ENCODE peak calls at places on chromosome 15, in seven cellular contexts. One of them, this sample, is unnamed.
A peak's percentile ranks its signal among the peaks of the same experiment; 100 is the strongest.

GRCh38 chr15:88661766-88662556 is 23.1 kb downstream of the ISG20 start:
- DNase-seq in coronary artery: no peak
- DNase-seq in tibial artery: no peak
- DNase-seq in WTC11: no peak
- DNase-seq in PC-9: no peak
- DNase-seq in body of pancreas: peak; percentile 70
- DNase-seq in hepatocyte: no peak
- DNase-seq in this sample: no peak

GRCh38 chr15:90603893-90604292 is 74.2 kb downstream of the CRTC3 start:
- DNase-seq in coronary artery: no peak
- DNase-seq in tibial artery: no peak
- DNase-seq in WTC11: no peak
- DNase-seq in PC-9: no peak
- DNase-seq in body of pancreas: peak; percentile 35
- DNase-seq in hepatocyte: no peak
- DNase-seq in this sample: no peak

GRCh38 chr15:41996921-41997592 is 23.8 kb downstream of the PLA2G4E start:
- DNase-seq in coronary artery: no peak
- DNase-seq in tibial artery: no peak
- DNase-seq in WTC11: no peak
- DNase-seq in PC-9: no peak
- DNase-seq in body of pancreas: no peak
- DNase-seq in hepatocyte: no peak
- DNase-seq in this sample: no peak

GRCh38 chr15:79463781-79464270 is 31.7 kb downstream of the MINAR1 start:
- DNase-seq in coronary artery: no peak
- DNase-seq in tibial artery: no peak
- DNase-seq in WTC11: no peak
- DNase-seq in PC-9: no peak
- DNase-seq in body of pancreas: no peak
- DNase-seq in hepatocyte: no peak
- DNase-seq in this sample: no peak

GRCh38 chr15:38074029-38074428 is 139.6 kb downstream of the TMCO5A start:
- DNase-seq in coronary artery: no peak
- DNase-seq in tibial artery: no peak
- DNase-seq in WTC11: no peak
- DNase-seq in PC-9: no peak
- DNase-seq in body of pancreas: no peak
- DNase-seq in hepatocyte: no peak
- DNase-seq in this sample: no peak

GRCh38 chr15:79122391-79122790 is 31.8 kb upstream of the RASGRF1 start:
- DNase-seq in coronary artery: no peak
- DNase-seq in tibial artery: no peak
- DNase-seq in WTC11: no peak
- DNase-seq in PC-9: no peak
- DNase-seq in body of pancreas: no peak
- DNase-seq in hepatocyte: no peak
- DNase-seq in this sample: no peak

GRCh38 chr15:89359471-89360293 is 25.1 kb upstream of the POLG start:
- DNase-seq in coronary artery: no peak
- DNase-seq in tibial artery: no peak
- DNase-seq in WTC11: no peak
- DNase-seq in PC-9: no peak
- DNase-seq in body of pancreas: no peak
- DNase-seq in hepatocyte: no peak
- DNase-seq in this sample: no peak

GRCh38 chr15:42151012-42151615 is 5.3 kb downstream of the PLA2G4F start:
- DNase-seq in coronary artery: peak; percentile 41
- DNase-seq in tibial artery: no peak
- DNase-seq in WTC11: no peak
- DNase-seq in PC-9: no peak
- DNase-seq in body of pancreas: no peak
- DNase-seq in hepatocyte: no peak
- DNase-seq in this sample: no peak

GRCh38 chr15:29871401-29871800 is 49.1 kb upstream of the TJP1 start:
- DNase-seq in coronary artery: peak; percentile 92
- DNase-seq in tibial artery: peak; percentile 79
- DNase-seq in WTC11: no peak
- DNase-seq in PC-9: no peak
- DNase-seq in body of pancreas: peak; percentile 6
- DNase-seq in hepatocyte: no peak
- DNase-seq in this sample: peak; percentile 7

GRCh38 chr15:70799667-70800450 is 36.5 kb upstream of the UACA start:
- DNase-seq in coronary artery: no peak
- DNase-seq in tibial artery: peak; percentile 43
- DNase-seq in WTC11: no peak
- DNase-seq in PC-9: peak; percentile 48
- DNase-seq in body of pancreas: peak; percentile 37
- DNase-seq in hepatocyte: peak; percentile 49
- DNase-seq in this sample: no peak

GRCh38 chr15:59367022-59367451 is 5.6 kb downstream of the MYO1E start:
- DNase-seq in coronary artery: no peak
- DNase-seq in tibial artery: peak; percentile 22
- DNase-seq in WTC11: no peak
- DNase-seq in PC-9: no peak
- DNase-seq in body of pancreas: peak; percentile 6
- DNase-seq in hepatocyte: peak; percentile 23
- DNase-seq in this sample: no peak

GRCh38 chr15:96978937-96979473 is 648.5 kb downstream of the NR2F2 start:
- DNase-seq in coronary artery: no peak
- DNase-seq in tibial artery: no peak
- DNase-seq in WTC11: no peak
- DNase-seq in PC-9: no peak
- DNase-seq in body of pancreas: peak; percentile 30
- DNase-seq in hepatocyte: no peak
- DNase-seq in this sample: no peak

GRCh38 chr15:26656080-26656479 is 116.8 kb downstream of the GABRB3 start:
- DNase-seq in coronary artery: no peak
- DNase-seq in tibial artery: no peak
- DNase-seq in WTC11: no peak
- DNase-seq in PC-9: no peak
- DNase-seq in body of pancreas: no peak
- DNase-seq in hepatocyte: peak; percentile 15
- DNase-seq in this sample: no peak

GRCh38 chr15:32855942-32856341 is 138.1 kb downstream of the GREM1 start:
- DNase-seq in coronary artery: no peak
- DNase-seq in tibial artery: no peak
- DNase-seq in WTC11: no peak
- DNase-seq in PC-9: peak; percentile 57
- DNase-seq in body of pancreas: peak; percentile 22
- DNase-seq in hepatocyte: peak; percentile 53
- DNase-seq in this sample: no peak

GRCh38 chr15:73786518-73786917 is 33.4 kb upstream of the INSYN1 start:
- DNase-seq in coronary artery: no peak
- DNase-seq in tibial artery: no peak
- DNase-seq in WTC11: peak; percentile 80
- DNase-seq in PC-9: no peak
- DNase-seq in body of pancreas: no peak
- DNase-seq in hepatocyte: no peak
- DNase-seq in this sample: no peak

GRCh38 chr15:81106560-81106959 is 27.5 kb upstream of the CFAP161 start:
- DNase-seq in coronary artery: no peak
- DNase-seq in tibial artery: peak; percentile 53
- DNase-seq in WTC11: peak; percentile 42
- DNase-seq in PC-9: peak; percentile 48
- DNase-seq in body of pancreas: peak; percentile 70
- DNase-seq in hepatocyte: peak; percentile 70
- DNase-seq in this sample: no peak

GRCh38 chr15:41653760-41654159 is 6.4 kb upstream of the MGA start:
- DNase-seq in coronary artery: no peak
- DNase-seq in tibial artery: no peak
- DNase-seq in WTC11: no peak
- DNase-seq in PC-9: no peak
- DNase-seq in body of pancreas: no peak
- DNase-seq in hepatocyte: no peak
- DNase-seq in this sample: no peak

GRCh38 chr15:67197364-67197695 is 57.1 kb downstream of the AAGAB start:
- DNase-seq in coronary artery: no peak
- DNase-seq in tibial artery: no peak
- DNase-seq in WTC11: no peak
- DNase-seq in PC-9: no peak
- DNase-seq in body of pancreas: no peak
- DNase-seq in hepatocyte: no peak
- DNase-seq in this sample: no peak

GRCh38 chr15:41490355-41490754 is 3.3 kb upstream of the ITPKA start:
- DNase-seq in coronary artery: no peak
- DNase-seq in tibial artery: no peak
- DNase-seq in WTC11: no peak
- DNase-seq in PC-9: no peak
- DNase-seq in body of pancreas: no peak
- DNase-seq in hepatocyte: peak; percentile 71
- DNase-seq in this sample: no peak

GRCh38 chr15:52493968-52494367 is 34.7 kb downstream of the MYO5A start:
- DNase-seq in coronary artery: no peak
- DNase-seq in tibial artery: no peak
- DNase-seq in WTC11: no peak
- DNase-seq in PC-9: no peak
- DNase-seq in body of pancreas: no peak
- DNase-seq in hepatocyte: no peak
- DNase-seq in this sample: no peak

DNA sequence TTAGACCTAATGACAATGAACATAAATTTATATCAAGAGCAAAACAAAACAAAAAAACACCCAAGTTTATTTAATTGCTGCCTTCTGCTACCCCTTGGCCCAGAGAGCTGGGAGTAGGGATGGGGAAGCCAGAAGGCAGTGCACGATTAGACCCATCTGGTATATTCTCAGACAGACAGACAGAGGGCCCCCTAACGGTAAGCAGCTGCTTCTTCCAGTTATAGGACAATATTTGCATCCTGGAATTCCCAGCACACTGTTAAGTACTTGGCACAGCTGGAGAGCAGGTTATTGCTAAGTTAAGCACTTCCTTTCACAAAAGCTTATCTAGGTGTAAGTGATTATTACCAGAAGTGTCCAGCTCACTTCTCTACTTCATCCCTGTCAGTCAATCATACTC is 39.3 kb downstream of the C2CD4B start:
- DNase-seq in coronary artery: no peak
- DNase-seq in tibial artery: no peak
- DNase-seq in WTC11: no peak
- DNase-seq in PC-9: no peak
- DNase-seq in body of pancreas: peak; percentile 85
- DNase-seq in hepatocyte: peak; percentile 47
- DNase-seq in this sample: no peak
- TF ChIP-seq CTCF in coronary artery: no peak
- TF ChIP-seq CTCF in tibial artery: peak; percentile 11
- TF ChIP-seq CTCF in WTC11: no peak
- TF ChIP-seq CTCF in PC-9: peak; percentile 46
- TF ChIP-seq CTCF in body of pancreas: peak; percentile 56
- TF ChIP-seq CTCF in hepatocyte: peak; percentile 35
- TF ChIP-seq CTCF in this sample: no peak

GRCh38 chr15:100103828-100104227 is 237.9 kb downstream of the ADAMTS17 start:
- DNase-seq in coronary artery: no peak
- DNase-seq in tibial artery: no peak
- DNase-seq in WTC11: no peak
- DNase-seq in PC-9: no peak
- DNase-seq in body of pancreas: no peak
- DNase-seq in hepatocyte: no peak
- DNase-seq in this sample: no peak
- TF ChIP-seq CTCF in coronary artery: no peak
- TF ChIP-seq CTCF in tibial artery: no peak
- TF ChIP-seq CTCF in WTC11: no peak
- TF ChIP-seq CTCF in PC-9: no peak
- TF ChIP-seq CTCF in body of pancreas: no peak
- TF ChIP-seq CTCF in hepatocyte: no peak
- TF ChIP-seq CTCF in this sample: no peak

DNA sequence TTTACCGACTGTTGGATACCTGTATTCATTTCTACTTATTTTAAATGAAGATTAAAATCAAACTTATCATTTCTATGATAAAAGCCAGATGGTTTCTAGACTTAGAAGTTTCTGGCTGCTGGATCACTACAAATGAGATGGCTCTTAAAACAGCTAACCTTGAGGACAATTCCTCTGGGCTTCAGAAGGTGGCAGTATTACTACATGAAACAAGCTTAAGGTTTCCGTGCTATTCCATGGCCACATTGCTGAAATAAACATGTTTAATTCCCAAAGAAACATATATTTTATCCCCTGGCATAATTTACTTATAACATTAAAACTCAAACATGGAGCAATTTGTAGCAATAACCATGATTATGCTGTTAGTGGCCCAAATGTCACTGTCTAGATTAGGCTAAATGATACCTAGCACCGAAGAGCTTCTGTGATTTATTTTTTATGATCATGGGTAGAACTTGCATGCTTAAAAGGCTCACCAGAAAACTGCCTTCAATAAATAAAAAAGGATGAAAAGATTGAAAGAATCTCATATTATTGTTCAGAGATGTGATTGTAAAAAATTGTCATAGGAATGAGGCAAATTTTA is 204.0 kb upstream of the NANOGP8 start:
- DNase-seq in coronary artery: no peak
- DNase-seq in tibial artery: no peak
- DNase-seq in WTC11: no peak
- DNase-seq in PC-9: no peak
- DNase-seq in body of pancreas: peak; percentile 45
- DNase-seq in hepatocyte: peak; percentile 75
- DNase-seq in this sample: no peak
- TF ChIP-seq CTCF in coronary artery: peak; percentile 62
- TF ChIP-seq CTCF in tibial artery: peak; percentile 59
- TF ChIP-seq CTCF in WTC11: peak; percentile 57
- TF ChIP-seq CTCF in PC-9: peak; percentile 75
- TF ChIP-seq CTCF in body of pancreas: peak; percentile 60
- TF ChIP-seq CTCF in hepatocyte: peak; percentile 86
- TF ChIP-seq CTCF in this sample: peak; percentile 71

DNA sequence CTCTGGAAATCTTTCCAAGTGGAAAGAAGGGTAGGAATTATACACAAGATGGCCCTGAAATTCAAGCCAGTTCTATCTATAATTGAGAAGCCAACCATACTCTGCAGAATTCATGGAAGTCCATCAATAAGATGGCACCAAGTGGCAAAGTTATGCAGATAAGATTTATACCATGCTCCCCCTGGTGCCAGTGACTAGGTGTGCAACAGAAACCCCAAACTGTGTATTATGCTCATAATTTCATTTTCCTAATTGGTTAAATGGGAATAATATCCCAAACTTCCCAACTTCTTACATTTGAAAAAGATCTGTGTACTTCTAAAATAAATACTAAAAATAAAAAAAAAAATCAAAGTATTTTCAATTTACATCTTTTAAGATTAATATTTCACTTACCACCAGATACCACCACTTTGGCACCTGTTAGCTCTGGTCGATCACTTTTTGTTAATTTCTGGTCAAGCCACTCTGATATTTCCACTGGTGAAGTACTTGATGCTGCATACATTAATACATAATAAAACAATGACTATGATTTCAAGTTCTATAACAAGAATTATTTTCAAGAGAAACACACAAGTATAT is 25.9 kb downstream of the ETFA start:
- DNase-seq in coronary artery: no peak
- DNase-seq in tibial artery: no peak
- DNase-seq in WTC11: no peak
- DNase-seq in PC-9: no peak
- DNase-seq in body of pancreas: no peak
- DNase-seq in hepatocyte: no peak
- DNase-seq in this sample: no peak
- TF ChIP-seq CTCF in coronary artery: no peak
- TF ChIP-seq CTCF in tibial artery: no peak
- TF ChIP-seq CTCF in WTC11: no peak
- TF ChIP-seq CTCF in PC-9: peak; percentile 65
- TF ChIP-seq CTCF in body of pancreas: peak; percentile 22
- TF ChIP-seq CTCF in hepatocyte: peak; percentile 38
- TF ChIP-seq CTCF in this sample: no peak